ENCODE peak calls at places on chromosomes 1 and 21, in seven cellular contexts. W is substantia nigra, Q is A172, E is cardiac septum, O is DMS79 treated with DMSO at 0.1 percent for 48 hours, V is neural crest cell, R is NCI-H2107. I is an unnamed sample.

GRCh38 chr1:229862017-229862774 is 204.8 kb upstream of the GALNT2 start:
- DNase-seq in V (peak; percentile 38), R (no peak), W (no peak), E (no peak), Q (no peak), O (no peak), I (no peak)

GRCh38 chr1:205570173-205570501 is 61.7 kb downstream of the ELK4 start:
- DNase-seq in V (no peak), E (no peak), Q (no peak), R (no peak), O (no peak), W (no peak), I (no peak)

GRCh38 chr1:86445919-86446318 is 21.9 kb downstream of the CLCA2 start:
- DNase-seq in Q (no peak), O (no peak), V (no peak), W (no peak), R (no peak), E (no peak), I (no peak)

GRCh38 chr21:33578214-33578613 is 10.3 kb downstream of the DONSON start:
- DNase-seq in Q (no peak), E (no peak), R (no peak), V (no peak), W (no peak), O (no peak), I (no peak)

GRCh38 chr1:209349372-209350324 is 233.9 kb upstream of the CAMK1G start:
- DNase-seq in O (peak; percentile 18), V (no peak), E (no peak), R (no peak), Q (peak; percentile 56), W (no peak), I (no peak)

GRCh38 chr1:26328597-26328996 is 10.8 kb downstream of the CD52 start:
- DNase-seq in V (no peak), W (no peak), O (no peak), E (no peak), R (no peak), Q (no peak), I (no peak)

GRCh38 chr1:114509596-114510234 is 1.3 kb downstream of the TRIM33 start:
- DNase-seq in Q (peak; percentile 2), E (no peak), R (no peak), O (no peak), V (no peak), W (no peak), I (no peak)

GRCh38 chr1:100860397-100860991 is 34.1 kb downstream of the EXTL2 start:
- DNase-seq in W (no peak), Q (peak; percentile 45), O (no peak), E (no peak), R (peak; percentile 31), V (no peak), I (peak; percentile 10)

GRCh38 chr1:202034683-202035462 is 24.5 kb downstream of the ELF3 start:
- DNase-seq in V (no peak), O (peak; percentile 27), E (peak; percentile 81), Q (peak; percentile 98), R (peak; percentile 92), W (no peak), I (peak; percentile 99)

GRCh38 chr1:46755121-46755520 is 36.2 kb upstream of the EFCAB14 start:
- DNase-seq in Q (no peak), R (no peak), W (no peak), E (no peak), V (no peak), O (no peak), I (no peak)

GRCh38 chr21:45010860-45011259 is 63.5 kb upstream of the ADARB1 start:
- DNase-seq in Q (no peak), W (no peak), R (no peak), E (no peak), O (no peak), V (no peak), I (no peak)

GRCh38 chr1:148315081-148315811 is 163.2 kb upstream of the NBPF11 start:
- DNase-seq in W (no peak), Q (peak; percentile 74), R (no peak), V (no peak), O (no peak), E (no peak), I (peak; percentile 7)

GRCh38 chr1:244802556-244803239 is 32.8 kb upstream of the COX20 start:
- DNase-seq in Q (no peak), O (no peak), R (no peak), V (no peak), W (no peak), E (no peak), I (no peak)

GRCh38 chr1:60503216-60503615 is 429.6 kb upstream of the C1orf87 start:
- DNase-seq in Q (no peak), R (no peak), V (no peak), E (no peak), O (no peak), W (no peak), I (no peak)

GRCh38 chr1:156291226-156292061 is 4.0 kb downstream of the GLMP start:
- DNase-seq in V (peak; percentile 76), O (peak; percentile 51), E (peak; percentile 96), Q (no peak), W (peak; percentile 35), R (no peak), I (peak; percentile 25)

GRCh38 chr1:18481190-18481920 is 625 bp downstream of the KLHDC7A start:
- DNase-seq in E (peak; percentile 43), V (no peak), O (peak; percentile 89), R (no peak), Q (no peak), W (no peak), I (no peak)

GRCh38 chr1:40774266-40774998 is 9.2 kb upstream of the KCNQ4 start:
- DNase-seq in Q (no peak), R (no peak), E (no peak), W (no peak), V (peak; percentile 53), O (no peak), I (peak; percentile 35)

GRCh38 chr1:212189352-212189738 is 95.9 kb upstream of the PPP2R5A start:
- DNase-seq in R (no peak), E (no peak), O (no peak), V (no peak), W (no peak), Q (no peak), I (no peak)

GRCh38 chr1:209038735-209039134 is 544.8 kb upstream of the CAMK1G start:
- DNase-seq in W (no peak), V (no peak), E (no peak), Q (no peak), R (no peak), O (no peak), I (no peak)

GRCh38 chr1:167678838-167679237 is 42.9 kb upstream of the MPZL1 start:
- DNase-seq in V (no peak), O (no peak), E (no peak), Q (no peak), W (no peak), R (no peak), I (no peak)

GRCh38 chr1:177873238-177873637 is 96.6 kb downstream of the SEC16B start:
- DNase-seq in V (no peak), W (no peak), O (no peak), Q (peak; percentile 87), E (no peak), R (no peak), I (no peak)

GRCh38 chr1:94025383-94026340 is 95.3 kb downstream of the ABCA4 start:
- DNase-seq in W (no peak), O (peak; percentile 64), R (peak; percentile 17), Q (peak; percentile 59), V (peak; percentile 38), E (peak; percentile 35), I (peak; percentile 61)

GRCh38 chr1:43414634-43415223 is 25.0 kb downstream of the SZT2 start:
- DNase-seq in Q (peak; percentile 54), O (peak; percentile 43), E (no peak), V (peak; percentile 58), R (no peak), W (no peak), I (peak; percentile 43)

GRCh38 chr1:40379785-40380452 is 6.4 kb downstream of the SMAP2 start:
- DNase-seq in O (no peak), W (no peak), Q (peak; percentile 55), V (no peak), E (no peak), R (no peak), I (peak; percentile 47)